ENCODE peak calls at places on chromosomes 3 and 15, in eight cellular contexts. One of them, this sample, is unnamed.

GRCh38 chr3:76500746-76501275 is 539.1 kb upstream of the ROBO2 start:
- DNase-seq in adrenal gland: no peak
- DNase-seq in activated B cell treated with CpG ODN at 0.5 μM for 24 hours: no peak
- DNase-seq in aorta: no peak
- DNase-seq in anterior cingulate cortex: no peak
- DNase-seq in SW 1271: peak
- DNase-seq in HT1080: peak
- DNase-seq in SK-MEL-5: no peak
- DNase-seq in this sample: no peak

GRCh38 chr3:10950476-10951294 is 41.9 kb upstream of the SLC6A1 start:
- DNase-seq in HT1080: peak
- DNase-seq in adrenal gland: no peak
- DNase-seq in SK-MEL-5: peak
- DNase-seq in SW 1271: peak
- DNase-seq in aorta: no peak
- DNase-seq in activated B cell treated with CpG ODN at 0.5 μM for 24 hours: no peak
- DNase-seq in anterior cingulate cortex: no peak
- DNase-seq in this sample: no peak

GRCh38 chr15:39747326-39747725 is 35.3 kb downstream of the FSIP1 start:
- DNase-seq in aorta: no peak
- DNase-seq in anterior cingulate cortex: no peak
- DNase-seq in adrenal gland: no peak
- DNase-seq in SK-MEL-5: peak
- DNase-seq in activated B cell treated with CpG ODN at 0.5 μM for 24 hours: no peak
- DNase-seq in SW 1271: no peak
- DNase-seq in HT1080: peak
- DNase-seq in this sample: no peak

GRCh38 chr3:105322570-105323273 is 44.0 kb upstream of the ALCAM start:
- DNase-seq in HT1080: peak
- DNase-seq in SW 1271: no peak
- DNase-seq in adrenal gland: no peak
- DNase-seq in anterior cingulate cortex: no peak
- DNase-seq in SK-MEL-5: no peak
- DNase-seq in aorta: no peak
- DNase-seq in activated B cell treated with CpG ODN at 0.5 μM for 24 hours: no peak
- DNase-seq in this sample: no peak

GRCh38 chr3:114376091-114376490 is 82.3 kb downstream of the TIGIT start:
- DNase-seq in aorta: no peak
- DNase-seq in SW 1271: no peak
- DNase-seq in HT1080: no peak
- DNase-seq in SK-MEL-5: no peak
- DNase-seq in activated B cell treated with CpG ODN at 0.5 μM for 24 hours: no peak
- DNase-seq in adrenal gland: no peak
- DNase-seq in anterior cingulate cortex: no peak
- DNase-seq in this sample: no peak

GRCh38 chr15:90099072-90099867 is 3.0 kb downstream of the IDH2 start:
- DNase-seq in activated B cell treated with CpG ODN at 0.5 μM for 24 hours: no peak
- DNase-seq in HT1080: no peak
- DNase-seq in anterior cingulate cortex: no peak
- DNase-seq in adrenal gland: no peak
- DNase-seq in SW 1271: no peak
- DNase-seq in SK-MEL-5: no peak
- DNase-seq in aorta: peak
- DNase-seq in this sample: no peak

GRCh38 chr3:30199096-30199734 is 407.2 kb upstream of the TGFBR2 start:
- DNase-seq in activated B cell treated with CpG ODN at 0.5 μM for 24 hours: peak
- DNase-seq in HT1080: peak
- DNase-seq in aorta: peak
- DNase-seq in adrenal gland: peak
- DNase-seq in anterior cingulate cortex: peak
- DNase-seq in SK-MEL-5: peak
- DNase-seq in SW 1271: no peak
- DNase-seq in this sample: peak

GRCh38 chr3:72336821-72337479 is 511.3 kb downstream of the SHQ1 start:
- DNase-seq in adrenal gland: peak
- DNase-seq in activated B cell treated with CpG ODN at 0.5 μM for 24 hours: no peak
- DNase-seq in SK-MEL-5: no peak
- DNase-seq in anterior cingulate cortex: peak
- DNase-seq in HT1080: peak
- DNase-seq in SW 1271: no peak
- DNase-seq in aorta: peak
- DNase-seq in this sample: peak

GRCh38 chr15:36332301-36332700 is 247.1 kb upstream of the CDIN1 start:
- DNase-seq in SW 1271: no peak
- DNase-seq in activated B cell treated with CpG ODN at 0.5 μM for 24 hours: no peak
- DNase-seq in SK-MEL-5: no peak
- DNase-seq in adrenal gland: no peak
- DNase-seq in anterior cingulate cortex: no peak
- DNase-seq in aorta: no peak
- DNase-seq in HT1080: no peak
- DNase-seq in this sample: no peak

GRCh38 chr3:72887378-72887722 is 496 bp upstream of the GXYLT2 start:
- DNase-seq in adrenal gland: no peak
- DNase-seq in HT1080: no peak
- DNase-seq in SK-MEL-5: peak
- DNase-seq in activated B cell treated with CpG ODN at 0.5 μM for 24 hours: no peak
- DNase-seq in anterior cingulate cortex: no peak
- DNase-seq in aorta: no peak
- DNase-seq in SW 1271: no peak
- DNase-seq in this sample: no peak

GRCh38 chr3:99699841-99700240 is 61.4 kb downstream of the COL8A1 start:
- DNase-seq in activated B cell treated with CpG ODN at 0.5 μM for 24 hours: no peak
- DNase-seq in aorta: no peak
- DNase-seq in HT1080: no peak
- DNase-seq in SW 1271: no peak
- DNase-seq in anterior cingulate cortex: no peak
- DNase-seq in SK-MEL-5: no peak
- DNase-seq in adrenal gland: no peak
- DNase-seq in this sample: no peak

GRCh38 chr3:69696365-69696764 is 42.9 kb upstream of the MITF start:
- DNase-seq in aorta: no peak
- DNase-seq in adrenal gland: no peak
- DNase-seq in activated B cell treated with CpG ODN at 0.5 μM for 24 hours: no peak
- DNase-seq in SW 1271: no peak
- DNase-seq in HT1080: no peak
- DNase-seq in anterior cingulate cortex: no peak
- DNase-seq in SK-MEL-5: peak
- DNase-seq in this sample: no peak

GRCh38 chr15:84572231-84572630 is 28.6 kb upstream of the ZSCAN2 start:
- DNase-seq in SK-MEL-5: no peak
- DNase-seq in SW 1271: no peak
- DNase-seq in HT1080: no peak
- DNase-seq in anterior cingulate cortex: no peak
- DNase-seq in aorta: no peak
- DNase-seq in adrenal gland: peak
- DNase-seq in activated B cell treated with CpG ODN at 0.5 μM for 24 hours: no peak
- DNase-seq in this sample: no peak

GRCh38 chr3:18527691-18528090 is 102.6 kb upstream of the SATB1 start:
- DNase-seq in HT1080: no peak
- DNase-seq in SW 1271: no peak
- DNase-seq in anterior cingulate cortex: no peak
- DNase-seq in aorta: no peak
- DNase-seq in activated B cell treated with CpG ODN at 0.5 μM for 24 hours: no peak
- DNase-seq in SK-MEL-5: no peak
- DNase-seq in adrenal gland: no peak
- DNase-seq in this sample: no peak

GRCh38 chr15:85527907-85528306 is 147.5 kb downstream of the AKAP13 start:
- DNase-seq in SK-MEL-5: peak
- DNase-seq in HT1080: peak
- DNase-seq in aorta: no peak
- DNase-seq in SW 1271: no peak
- DNase-seq in adrenal gland: no peak
- DNase-seq in activated B cell treated with CpG ODN at 0.5 μM for 24 hours: no peak
- DNase-seq in anterior cingulate cortex: no peak
- DNase-seq in this sample: no peak

GRCh38 chr15:23038741-23039150 is 623 bp downstream of the TUBGCP5 start:
- DNase-seq in aorta: no peak
- DNase-seq in anterior cingulate cortex: no peak
- DNase-seq in SW 1271: no peak
- DNase-seq in HT1080: peak
- DNase-seq in adrenal gland: no peak
- DNase-seq in activated B cell treated with CpG ODN at 0.5 μM for 24 hours: no peak
- DNase-seq in SK-MEL-5: no peak
- DNase-seq in this sample: no peak

GRCh38 chr3:112357888-112358287 is 24.9 kb downstream of the CD200 start:
- DNase-seq in activated B cell treated with CpG ODN at 0.5 μM for 24 hours: no peak
- DNase-seq in anterior cingulate cortex: no peak
- DNase-seq in HT1080: no peak
- DNase-seq in SW 1271: no peak
- DNase-seq in adrenal gland: no peak
- DNase-seq in SK-MEL-5: no peak
- DNase-seq in aorta: peak
- DNase-seq in this sample: no peak

GRCh38 chr15:94683912-94684311 is 452.6 kb downstream of the MCTP2 start:
- DNase-seq in SK-MEL-5: no peak
- DNase-seq in SW 1271: no peak
- DNase-seq in anterior cingulate cortex: no peak
- DNase-seq in activated B cell treated with CpG ODN at 0.5 μM for 24 hours: no peak
- DNase-seq in HT1080: peak
- DNase-seq in aorta: no peak
- DNase-seq in adrenal gland: no peak
- DNase-seq in this sample: no peak

GRCh38 chr3:176579741-176580185 is 617.5 kb downstream of the TBL1XR1 start:
- DNase-seq in aorta: no peak
- DNase-seq in SK-MEL-5: no peak
- DNase-seq in adrenal gland: no peak
- DNase-seq in anterior cingulate cortex: no peak
- DNase-seq in SW 1271: no peak
- DNase-seq in HT1080: peak
- DNase-seq in activated B cell treated with CpG ODN at 0.5 μM for 24 hours: no peak
- DNase-seq in this sample: no peak

GRCh38 chr15:92809880-92810361 is 90.2 kb upstream of the CHD2 start:
- DNase-seq in SK-MEL-5: peak
- DNase-seq in aorta: no peak
- DNase-seq in activated B cell treated with CpG ODN at 0.5 μM for 24 hours: no peak
- DNase-seq in anterior cingulate cortex: no peak
- DNase-seq in SW 1271: no peak
- DNase-seq in HT1080: no peak
- DNase-seq in adrenal gland: no peak
- DNase-seq in this sample: peak

GRCh38 chr3:134073583-134073945 is 43.8 kb upstream of the SLCO2A1 start:
- DNase-seq in aorta: peak
- DNase-seq in anterior cingulate cortex: no peak
- DNase-seq in HT1080: no peak
- DNase-seq in activated B cell treated with CpG ODN at 0.5 μM for 24 hours: no peak
- DNase-seq in SW 1271: no peak
- DNase-seq in adrenal gland: no peak
- DNase-seq in SK-MEL-5: no peak
- DNase-seq in this sample: no peak

GRCh38 chr3:18633002-18633401 is 207.9 kb upstream of the SATB1 start:
- DNase-seq in activated B cell treated with CpG ODN at 0.5 μM for 24 hours: no peak
- DNase-seq in adrenal gland: no peak
- DNase-seq in SW 1271: no peak
- DNase-seq in aorta: no peak
- DNase-seq in SK-MEL-5: peak
- DNase-seq in HT1080: no peak
- DNase-seq in anterior cingulate cortex: no peak
- DNase-seq in this sample: no peak

GRCh38 chr3:67113802-67114407 is 115.8 kb downstream of the KBTBD8 start:
- DNase-seq in aorta: peak
- DNase-seq in SW 1271: no peak
- DNase-seq in anterior cingulate cortex: peak
- DNase-seq in HT1080: peak
- DNase-seq in SK-MEL-5: peak
- DNase-seq in activated B cell treated with CpG ODN at 0.5 μM for 24 hours: peak
- DNase-seq in adrenal gland: peak
- DNase-seq in this sample: peak

GRCh38 chr3:173659972-173660371 is 262.4 kb downstream of the NLGN1 start:
- DNase-seq in adrenal gland: no peak
- DNase-seq in aorta: no peak
- DNase-seq in anterior cingulate cortex: no peak
- DNase-seq in SK-MEL-5: no peak
- DNase-seq in activated B cell treated with CpG ODN at 0.5 μM for 24 hours: no peak
- DNase-seq in SW 1271: no peak
- DNase-seq in HT1080: no peak
- DNase-seq in this sample: no peak

GRCh38 chr3:85912981-85913380 is 954.2 kb downstream of the CADM2 start:
- DNase-seq in adrenal gland: no peak
- DNase-seq in activated B cell treated with CpG ODN at 0.5 μM for 24 hours: no peak
- DNase-seq in anterior cingulate cortex: no peak
- DNase-seq in aorta: no peak
- DNase-seq in HT1080: peak
- DNase-seq in SW 1271: no peak
- DNase-seq in SK-MEL-5: no peak
- DNase-seq in this sample: no peak

GRCh38 chr3:59605318-59605717 is 555.5 kb upstream of the CFAP20DC start:
- DNase-seq in SK-MEL-5: no peak
- DNase-seq in activated B cell treated with CpG ODN at 0.5 μM for 24 hours: no peak
- DNase-seq in HT1080: no peak
- DNase-seq in anterior cingulate cortex: no peak
- DNase-seq in SW 1271: no peak
- DNase-seq in adrenal gland: no peak
- DNase-seq in aorta: no peak
- DNase-seq in this sample: no peak

This sample was measured in cardiac septum.